ENCODE peak calls at places on chromosomes 4 and X, in five cellular contexts. O, G, A, J and V are unnamed samples.

GRCh38 chr4:184503869-184504300 is 29.5 kb upstream of the IRF2 start:
- DNase-seq in A (no peak), O (no peak), G (peak), J (no peak), V (no peak)

GRCh38 chr4:136457004-136457403 is 1075.3 kb downstream of the PCDH18 start:
- DNase-seq in O (no peak), G (no peak), J (no peak), A (no peak), V (no peak)

GRCh38 chrX:27336466-27337091 is 126.6 kb downstream of the PPP4R3C start:
- DNase-seq in J (no peak), O (peak), A (peak), G (peak), V (peak)

GRCh38 chr4:113979157-113979972 is at the start of gene ARSJ:
- DNase-seq in J (no peak), G (peak), A (no peak), O (peak), V (peak)

GRCh38 chr4:32499176-32499575 is 1779.0 kb downstream of the PCDH7 start:
- DNase-seq in O (no peak), A (no peak), G (no peak), J (no peak), V (no peak)

GRCh38 chr4:125689839-125690238 is 375.1 kb downstream of the FAT4 start:
- DNase-seq in J (no peak), A (no peak), G (no peak), O (no peak), V (no peak)

GRCh38 chr4:138401330-138401729 is 159.2 kb upstream of the SLC7A11 start:
- DNase-seq in O (no peak), G (no peak), A (no peak), J (no peak), V (no peak)

GRCh38 chr4:159368320-159368719 is 265.4 kb downstream of the RAPGEF2 start:
- DNase-seq in G (no peak), J (no peak), A (no peak), O (no peak), V (no peak)

GRCh38 chrX:38939067-38939466 is 137.8 kb downstream of the MID1IP1 start:
- DNase-seq in A (no peak), O (no peak), G (peak), J (no peak), V (no peak)

GRCh38 chr4:155419266-155419665 is 42.5 kb upstream of the MAP9 start:
- DNase-seq in G (peak), O (no peak), J (no peak), A (no peak), V (no peak)

GRCh38 chr4:142713282-142714030 is 132.6 kb downstream of the INPP4B start:
- DNase-seq in G (no peak), J (no peak), O (no peak), A (no peak), V (no peak)

GRCh38 chr4:137735561-137736104 is 203.3 kb upstream of the PCDH18 start:
- DNase-seq in A (no peak), J (no peak), O (no peak), G (no peak), V (no peak)

GRCh38 chr4:112189754-112190153 is 41.8 kb upstream of the AP1AR start:
- DNase-seq in G (peak), A (no peak), O (peak), J (no peak), V (no peak)
- TF ChIP-seq BHLHE40 in G (no peak), A (no peak), O (no peak), J (no peak), V (no peak)

GRCh38 chr4:94758141-94758699 is 465 bp downstream of the BMPR1B start:
- DNase-seq in G (no peak), A (no peak), J (no peak), O (peak), V (peak)
- TF ChIP-seq BHLHE40 in G (no peak), A (no peak), J (no peak), O (no peak), V (no peak)

DNA sequence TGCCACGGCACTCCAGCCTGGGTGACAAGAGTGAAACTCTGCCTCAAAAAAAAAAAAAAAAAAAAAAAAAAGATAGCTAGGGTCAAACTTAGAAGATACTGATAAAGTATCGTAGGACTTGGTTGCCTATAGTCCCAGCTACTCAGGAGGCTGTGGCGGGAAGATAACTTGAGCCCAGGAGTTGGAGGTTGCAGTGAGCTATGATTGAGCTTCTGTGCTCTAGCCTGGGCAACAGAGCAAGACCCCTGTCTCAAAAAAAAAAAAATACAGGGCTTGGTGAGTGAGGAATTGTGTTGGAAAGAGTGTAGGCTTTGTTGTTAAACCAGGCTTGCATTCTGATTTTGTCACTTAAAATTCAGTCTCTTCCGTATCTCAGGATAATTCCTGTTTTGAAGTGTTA is 6.2 kb downstream of the TAF1 start:
- DNase-seq in O (no peak), A (no peak), G (no peak), J (no peak), V (no peak)
- TF ChIP-seq BHLHE40 in O (no peak), A (no peak), G (no peak), J (no peak), V (no peak)

DNA sequence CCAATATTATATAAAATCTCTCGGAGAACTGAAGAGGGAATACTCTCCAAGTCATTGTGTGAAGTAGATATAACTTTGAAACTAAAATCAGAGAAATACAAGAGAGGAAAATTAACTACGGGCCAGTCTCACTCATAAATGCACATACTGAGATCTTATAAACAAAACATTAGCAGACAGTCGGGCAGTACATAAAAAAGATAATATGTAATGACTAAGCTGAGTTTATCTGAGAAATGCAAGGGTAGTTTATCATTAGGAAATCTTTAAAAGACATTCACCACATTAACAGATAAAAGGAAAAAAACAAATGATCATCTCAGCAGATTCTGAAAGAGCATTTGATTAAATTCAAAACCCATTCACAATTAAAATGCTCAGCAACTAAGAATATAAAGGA is 116.7 kb downstream of the NYX start:
- DNase-seq in J (no peak), A (no peak), O (no peak), G (peak), V (no peak)
- TF ChIP-seq BHLHE40 in J (no peak), A (no peak), O (no peak), G (no peak), V (no peak)

DNA sequence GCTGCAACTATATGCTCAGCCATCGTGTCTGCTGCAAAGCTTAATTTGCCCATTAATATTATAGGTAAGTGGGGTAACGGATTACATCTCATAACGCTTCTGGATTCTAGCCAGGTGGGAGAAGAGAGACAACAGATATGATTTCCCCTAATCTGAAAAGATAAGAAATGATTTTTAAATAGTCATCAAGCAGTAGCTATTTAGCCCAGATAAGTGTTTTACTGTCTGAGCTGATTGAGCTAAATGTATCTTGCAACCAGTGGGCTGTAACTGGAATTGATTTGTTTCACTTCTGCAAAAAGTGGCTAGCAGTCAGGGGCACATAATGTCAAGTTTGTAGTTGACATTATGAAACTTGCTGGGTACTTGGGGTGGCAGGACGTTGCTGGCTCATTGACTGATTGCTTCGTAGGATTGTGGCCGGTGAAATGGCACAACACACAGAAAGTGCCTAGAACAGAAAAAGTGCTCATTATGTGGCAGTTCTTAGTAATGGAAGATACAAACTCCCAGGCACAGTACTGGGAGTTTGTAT is 18.5 kb downstream of the LAP3 start:
- DNase-seq in J (peak), A (no peak), G (no peak), O (no peak), V (no peak)
- TF ChIP-seq BHLHE40 in J (peak), A (no peak), G (no peak), O (no peak), V (no peak)

DNA sequence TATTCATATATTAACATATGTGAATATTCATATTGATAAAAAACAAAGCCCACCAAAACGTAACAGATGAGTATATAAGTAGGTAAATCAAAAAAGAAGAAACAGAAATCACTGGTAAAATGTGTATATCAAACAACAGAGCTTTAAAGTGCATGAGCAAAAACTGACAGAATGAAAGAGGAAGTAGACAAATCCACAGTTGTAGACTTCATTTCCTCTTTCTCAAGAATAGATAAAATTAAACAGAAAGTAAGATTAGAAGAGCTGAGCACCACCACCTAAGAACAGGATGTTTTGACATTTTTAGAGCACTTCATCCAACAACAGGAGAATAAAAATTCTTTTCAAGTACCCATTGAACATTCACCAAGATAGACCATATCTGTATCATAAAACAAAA is 64.6 kb downstream of the CNKSR2 start:
- DNase-seq in J (peak), O (no peak), A (no peak), G (no peak), V (no peak)
- TF ChIP-seq BHLHE40 in J (no peak), O (no peak), A (no peak), G (no peak), V (no peak)

DNA sequence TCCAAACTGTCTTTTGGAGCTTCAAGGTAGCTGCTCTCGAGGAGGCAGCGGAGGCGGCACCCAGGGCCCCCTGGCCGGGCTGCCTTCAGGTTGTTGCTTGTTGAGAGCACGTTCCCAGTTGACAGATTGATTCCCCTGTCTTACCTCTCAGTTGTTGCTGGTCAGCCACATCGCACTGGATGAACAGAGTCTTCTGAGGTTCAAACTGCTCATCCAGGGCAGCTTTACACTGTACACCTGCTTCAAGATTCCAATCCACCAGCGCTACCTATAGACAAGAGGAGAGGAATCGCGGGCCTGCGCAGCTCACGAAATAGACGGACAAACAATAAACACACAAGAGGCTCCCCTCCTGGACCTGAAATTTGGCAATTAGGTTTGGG is 497 bp downstream of the HPGD start:
- DNase-seq in J (no peak), G (no peak), A (no peak), O (peak), V (peak)
- TF ChIP-seq BHLHE40 in J (no peak), G (no peak), A (no peak), O (no peak), V (no peak)

GRCh38 chr4:176443117-176443516 is 123.4 kb downstream of the SPCS3 start:
- DNase-seq in J (no peak), O (peak), G (peak), A (no peak), V (no peak)
- TF ChIP-seq BHLHE40 in J (no peak), O (no peak), G (no peak), A (no peak), V (no peak)

DNA sequence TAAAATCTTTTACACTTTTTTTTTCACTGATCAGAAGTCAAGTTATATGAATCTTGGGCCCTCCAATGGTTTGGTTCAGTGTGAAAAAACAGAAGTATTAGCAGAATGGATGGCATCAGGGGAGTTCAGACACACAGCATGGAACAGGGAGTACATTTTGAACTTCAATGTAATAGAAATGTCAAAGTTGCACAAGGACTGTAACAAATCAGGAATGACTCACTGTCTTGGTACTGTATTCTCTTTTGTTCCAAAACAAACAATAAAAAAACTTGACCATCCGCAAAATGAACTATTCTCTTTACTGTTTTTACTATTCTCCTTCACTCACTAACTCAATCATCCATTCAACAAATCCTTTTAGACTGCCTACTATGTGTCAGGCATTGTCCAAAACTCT is 401.0 kb downstream of the FSTL5 start:
- DNase-seq in A (no peak), O (peak), J (no peak), G (peak), V (no peak)
- TF ChIP-seq BHLHE40 in A (no peak), O (no peak), J (no peak), G (no peak), V (no peak)